ENCODE peak calls at places on chromosomes 3 and 15, in six cellular contexts. S is PC-3, D is endothelial cell of umbilical vein, Z is neuronal stem cell, T is mammary epithelial cell, N is neural progenitor cell. P is an unnamed sample.

GRCh38 chr15:86611392-86612040 is 531.8 kb downstream of the AGBL1 start:
- DNase-seq in N (no peak), D (no peak), T (peak), S (peak), Z (no peak), P (no peak)

GRCh38 chr3:160006282-160007163 is 17.9 kb downstream of the IL12A start:
- DNase-seq in D (peak), T (peak), N (peak), Z (peak), S (peak), P (no peak)

GRCh38 chr3:132317229-132317948 is at the start of gene ACP3:
- DNase-seq in D (peak), S (peak), Z (no peak), T (peak), N (peak), P (peak)

GRCh38 chr3:99384596-99384995 is 253.8 kb upstream of the COL8A1 start:
- DNase-seq in T (peak), D (peak), S (peak), N (no peak), Z (no peak), P (no peak)

GRCh38 chr3:64354956-64355355 is 129.7 kb upstream of the PRICKLE2 start:
- DNase-seq in N (no peak), T (no peak), S (no peak), D (no peak), Z (no peak), P (no peak)

GRCh38 chr3:12336099-12336498 is 47.2 kb downstream of the PPARG start:
- DNase-seq in D (no peak), S (no peak), Z (no peak), N (no peak), T (no peak), P (no peak)

GRCh38 chr3:159150176-159150575 is 348.3 kb downstream of the MFSD1 start:
- DNase-seq in D (no peak), T (no peak), S (no peak), N (peak), Z (no peak), P (no peak)

GRCh38 chr3:19348929-19349564 is 200.7 kb downstream of the KCNH8 start:
- DNase-seq in T (peak), D (no peak), S (peak), N (peak), Z (no peak), P (peak)

GRCh38 chr15:70328137-70329115 is 230.7 kb upstream of the TLE3 start:
- DNase-seq in T (no peak), S (no peak), D (no peak), Z (no peak), N (no peak), P (no peak)

GRCh38 chr3:10725067-10725466 is 91.0 kb upstream of the SLC6A11 start:
- DNase-seq in N (no peak), D (no peak), Z (no peak), S (peak), T (no peak), P (no peak)

GRCh38 chr15:91224750-91225380 is 124.8 kb downstream of the SV2B start:
- DNase-seq in D (peak), Z (peak), S (peak), N (peak), T (peak), P (peak)

GRCh38 chr3:18730491-18730890 is 305.4 kb upstream of the SATB1 start:
- DNase-seq in T (no peak), Z (peak), D (no peak), S (no peak), N (peak), P (no peak)

GRCh38 chr15:80586141-80586540 is 109.0 kb upstream of the ABHD17C start:
- DNase-seq in D (no peak), S (no peak), T (peak), Z (no peak), N (no peak), P (no peak)

GRCh38 chr15:77786181-77786890 is 153.6 kb upstream of the LINGO1 start:
- DNase-seq in N (no peak), D (no peak), Z (no peak), S (no peak), T (no peak), P (no peak)

GRCh38 chr3:38331257-38332022 is 15.1 kb upstream of the XYLB start:
- DNase-seq in N (no peak), S (no peak), T (no peak), Z (no peak), D (no peak), P (no peak)

GRCh38 chr3:182597621-182598041 is 195.7 kb upstream of the ATP11B start:
- DNase-seq in S (peak), N (no peak), T (peak), D (no peak), Z (no peak), P (no peak)

GRCh38 chr15:20341901-20342605 is 199.5 kb downstream of the GOLGA6L6 start:
- DNase-seq in S (peak), Z (no peak), D (peak), N (peak), T (peak), P (no peak)

GRCh38 chr3:162143181-162143580 is 646.6 kb downstream of the OTOL1 start:
- DNase-seq in S (peak), D (no peak), N (no peak), T (peak), Z (no peak), P (no peak)

GRCh38 chr15:98648654-98649537 is 557 bp downstream of the IGF1R start:
- DNase-seq in Z (peak), S (peak), T (peak), N (peak), D (peak), P (no peak)

GRCh38 chr3:87792193-87792531 is 266.6 kb downstream of the CGGBP1 start:
- DNase-seq in N (no peak), S (no peak), Z (no peak), T (no peak), D (no peak), P (no peak)

GRCh38 chr3:9916734-9917680 is at the start of gene IL17RC:
- DNase-seq in S (peak), D (peak), Z (no peak), T (peak), N (peak), P (peak)

DNA sequence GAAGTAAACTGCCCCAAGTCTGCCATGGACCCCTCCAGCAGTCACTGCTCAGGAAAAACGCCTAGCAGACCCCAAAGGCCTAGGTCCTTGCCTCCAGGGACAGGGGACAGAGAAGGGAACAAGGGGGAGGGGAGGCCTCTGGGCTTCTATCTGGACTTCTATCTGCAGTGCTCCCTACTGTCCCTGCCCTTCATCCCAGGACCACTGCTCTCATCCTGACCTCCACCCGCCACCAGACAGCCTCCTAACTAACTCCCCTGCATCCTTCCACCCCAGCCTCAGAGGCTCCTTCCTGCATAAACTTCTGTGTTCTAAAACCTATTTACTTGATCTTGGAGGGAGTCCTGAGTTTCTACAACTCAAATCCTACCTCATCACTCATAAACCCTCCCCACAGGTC is 25.4 kb downstream of the SEMA7A start:
- DNase-seq in S (no peak), D (no peak), T (no peak), N (no peak), Z (no peak), P (no peak)
- H3K9ac ChIP-seq in S (no peak), D (no peak), T (no peak), N (no peak), Z (no peak), P (peak)

GRCh38 chr15:63663906-63664305 is 66.7 kb downstream of the FBXL22 start:
- DNase-seq in N (no peak), Z (no peak), S (no peak), T (no peak), D (no peak), P (no peak)
- H3K9ac ChIP-seq in N (no peak), Z (no peak), S (no peak), T (no peak), D (no peak), P (no peak)

DNA sequence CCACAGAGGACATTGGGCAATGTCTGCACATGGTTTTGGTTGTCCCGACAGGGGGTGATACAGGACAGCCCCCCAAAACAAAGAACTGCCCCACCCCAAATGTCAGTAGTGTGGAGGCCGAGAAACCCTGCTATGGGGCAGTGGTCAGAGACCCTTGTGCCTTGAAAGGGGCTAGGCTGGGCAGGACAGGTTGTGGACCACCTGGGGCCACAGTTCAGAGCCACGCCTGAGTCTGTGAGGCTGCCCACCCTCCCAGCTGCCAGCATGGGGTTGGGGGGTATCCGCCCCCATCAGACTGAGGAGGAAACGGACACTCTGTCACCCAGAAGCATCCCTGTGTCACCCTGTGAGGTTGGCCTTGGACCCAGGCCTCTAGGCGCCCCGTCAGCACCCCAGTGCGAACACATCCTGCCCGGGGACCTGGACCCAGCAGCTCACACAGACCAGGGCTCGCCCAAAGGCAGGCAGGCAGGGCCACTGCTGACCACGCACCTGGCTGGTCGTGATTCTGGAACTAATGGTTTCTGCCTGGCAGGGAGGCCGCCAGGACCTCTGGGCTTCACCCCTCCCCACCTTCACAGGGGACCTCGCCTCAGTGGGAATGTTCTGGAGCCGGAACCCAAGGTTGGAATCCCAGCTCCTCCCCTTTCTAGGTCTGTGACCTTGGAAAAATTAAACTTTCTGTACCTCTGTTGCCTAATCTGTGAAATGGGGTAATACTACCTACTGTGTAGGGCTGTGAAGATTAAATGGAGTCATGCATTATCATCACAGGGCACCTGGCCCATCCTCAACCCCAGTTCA is 1.4 kb downstream of the SLC41A3 start:
- DNase-seq in D (no peak), N (no peak), S (no peak), T (no peak), Z (no peak), P (no peak)
- H3K9ac ChIP-seq in D (no peak), N (no peak), S (no peak), T (peak), Z (peak), P (peak)

DNA sequence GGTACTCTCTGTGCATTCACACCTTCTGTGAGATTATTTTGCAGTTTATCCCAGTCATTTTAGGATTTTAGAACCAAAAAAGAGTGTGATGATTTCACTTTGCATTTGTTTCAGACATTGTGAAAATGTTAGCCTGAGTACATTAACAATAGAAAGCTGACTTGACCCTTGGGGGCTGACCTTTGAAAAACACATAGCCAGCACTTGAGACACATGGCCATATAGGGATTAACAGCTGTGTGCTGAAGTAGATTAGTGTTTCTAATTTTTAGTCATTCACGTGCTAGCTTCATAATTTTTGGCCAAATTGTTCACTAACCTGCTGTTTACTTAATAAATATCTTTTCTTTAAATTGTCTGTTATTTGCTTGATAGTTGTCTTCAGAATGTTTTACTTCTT is 3.5 kb downstream of the FEM1B start:
- DNase-seq in S (no peak), Z (no peak), T (no peak), D (peak), N (no peak), P (no peak)
- H3K9ac ChIP-seq in S (no peak), Z (no peak), T (peak), D (no peak), N (no peak), P (no peak)

DNA sequence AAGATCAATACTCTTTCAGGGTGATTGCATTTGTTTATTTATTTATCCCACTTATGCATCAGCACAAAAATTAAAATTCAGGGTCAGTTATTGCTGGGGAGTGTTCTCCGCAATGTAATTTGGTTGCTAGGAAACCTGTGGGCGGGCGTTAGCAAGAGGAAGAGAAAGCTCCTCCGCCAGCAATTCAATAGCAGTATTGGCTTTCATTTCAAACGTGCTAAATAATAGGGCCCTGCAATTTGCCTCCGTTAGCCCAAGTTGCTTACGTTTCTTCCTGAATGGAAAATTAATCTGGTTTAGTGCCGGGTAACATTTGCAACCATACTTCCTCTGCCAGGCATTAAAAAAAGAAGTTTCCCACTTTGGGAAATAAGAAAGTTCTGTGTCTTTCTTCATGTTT is 35.5 kb upstream of the PLCL2 start:
- DNase-seq in N (peak), S (no peak), D (peak), T (no peak), Z (peak), P (no peak)
- H3K9ac ChIP-seq in N (no peak), S (no peak), D (peak), T (no peak), Z (no peak), P (no peak)

DNA sequence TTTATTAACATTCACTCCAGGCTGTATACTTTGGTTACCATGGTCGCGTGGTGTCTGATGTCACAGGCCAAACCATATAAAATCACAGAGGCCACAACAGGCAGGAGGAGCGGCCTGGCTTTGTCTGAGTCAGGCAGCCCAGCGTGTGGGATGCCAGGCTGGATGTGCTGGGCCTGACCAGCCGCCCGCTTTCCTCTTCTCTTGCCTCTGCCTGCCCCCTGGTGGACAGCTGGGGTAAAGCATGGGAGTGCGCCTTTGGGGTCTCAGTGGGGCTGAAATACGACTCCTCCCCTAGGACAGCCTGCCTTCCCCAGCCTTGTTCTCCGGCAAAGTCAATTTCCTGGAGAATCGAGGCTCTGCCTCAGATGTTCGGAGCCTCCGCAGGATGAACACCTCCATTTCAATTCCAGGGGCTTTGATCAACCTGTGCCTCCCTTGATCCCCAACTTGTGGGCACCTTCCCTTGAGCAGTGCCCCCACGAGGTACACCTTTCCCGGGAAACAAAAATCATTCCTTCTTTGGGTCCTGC is 78.2 kb downstream of the CCNL1 start:
- DNase-seq in D (peak), S (peak), Z (peak), T (peak), N (peak), P (peak)
- H3K9ac ChIP-seq in D (peak), S (peak), Z (no peak), T (peak), N (no peak), P (peak)

P was measured in NT2/D1.